ENCODE peak calls at places on chromosomes 16 and 17, in eight cellular contexts. T is adrenal gland, A is A549, K is body of pancreas, C is prostate gland, F is transverse colon, H is IMR-90, R is stomach. P is an unnamed sample.
A peak's percentile ranks its signal among the peaks of the same experiment; 100 is the strongest.

GRCh38 chr17:19024101-19025078 is 19.8 kb upstream of the FAM83G start:
- DNase-seq in R (no peak), H (peak; percentile 26), C (no peak), T (no peak), K (no peak), A (peak; percentile 49), F (no peak), P (peak; percentile 42)

GRCh38 chr16:2483160-2483559 is 8.2 kb downstream of the TBC1D24 start:
- DNase-seq in K (no peak), H (peak; percentile 27), T (no peak), R (no peak), C (no peak), F (no peak), A (no peak), P (no peak)

GRCh38 chr17:6325741-6326140 is 109.2 kb downstream of the AIPL1 start:
- DNase-seq in F (no peak), H (no peak), R (no peak), A (no peak), C (no peak), T (no peak), K (no peak), P (no peak)

GRCh38 chr17:66952031-66952524 is 12.4 kb upstream of the CACNG4 start:
- DNase-seq in T (peak; percentile 49), R (peak; percentile 71), K (peak; percentile 30), A (peak; percentile 92), H (peak; percentile 97), F (peak; percentile 66), C (peak; percentile 95), P (peak; percentile 94)

GRCh38 chr17:32634167-32634566 is 147.4 kb downstream of the CDK5R1 start:
- DNase-seq in K (no peak), H (no peak), A (no peak), C (no peak), T (no peak), R (no peak), F (no peak), P (no peak)

GRCh38 chr17:31373150-31374082 is 18.1 kb upstream of the RAB11FIP4 start:
- DNase-seq in T (no peak), C (peak; percentile 30), H (peak; percentile 71), A (peak; percentile 72), F (no peak), K (peak; percentile 30), R (no peak), P (no peak)

GRCh38 chr17:58136669-58137279 is 11.4 kb upstream of the OR4D1 start:
- DNase-seq in T (no peak), H (no peak), A (peak; percentile 53), K (no peak), C (no peak), F (no peak), R (no peak), P (no peak)

GRCh38 chr17:44921122-44921882 is 6.0 kb upstream of the GFAP start:
- DNase-seq in T (peak; percentile 8), R (no peak), A (no peak), F (no peak), C (no peak), K (peak; percentile 31), H (no peak), P (no peak)

GRCh38 chr17:66978514-66979061 is 14.1 kb downstream of the CACNG4 start:
- DNase-seq in H (no peak), C (no peak), F (no peak), K (no peak), R (no peak), A (no peak), T (peak; percentile 90), P (no peak)

GRCh38 chr17:57684711-57685498 is 60.2 kb downstream of the CCDC182 start:
- DNase-seq in R (no peak), A (no peak), F (no peak), K (no peak), C (no peak), H (no peak), T (no peak), P (no peak)

GRCh38 chr17:30230596-30231125 is 4.8 kb downstream of the SLC6A4 start:
- DNase-seq in R (no peak), F (no peak), T (no peak), C (no peak), A (no peak), H (peak; percentile 27), K (no peak), P (no peak)

GRCh38 chr16:10078541-10078949 is 103.7 kb downstream of the GRIN2A start:
- DNase-seq in T (no peak), R (no peak), K (no peak), F (no peak), C (no peak), A (no peak), H (no peak), P (no peak)

GRCh38 chr17:22300731-22301352 is 608.5 kb downstream of the KCNJ18 start:
- DNase-seq in T (no peak), H (no peak), F (no peak), C (no peak), K (no peak), A (no peak), R (no peak), P (no peak)

GRCh38 chr17:64118452-64118979 is 11.4 kb downstream of the ERN1 start:
- DNase-seq in R (peak; percentile 77), C (peak; percentile 16), T (peak; percentile 90), K (peak; percentile 72), A (no peak), H (no peak), F (peak; percentile 32), P (no peak)

GRCh38 chr17:73462830-73463229 is 151.0 kb upstream of the CDC42EP4 start:
- DNase-seq in K (no peak), C (no peak), T (no peak), H (no peak), A (no peak), R (no peak), F (no peak), P (no peak)

GRCh38 chr16:88811850-88812736 is at the start of gene APRT:
- DNase-seq in F (peak; percentile 97), H (peak; percentile 95), R (peak; percentile 96), T (peak; percentile 96), K (peak; percentile 94), C (peak; percentile 90), A (peak; percentile 95), P (peak; percentile 88)

GRCh38 chr16:17365591-17366298 is 105.0 kb downstream of the XYLT1 start:
- DNase-seq in F (no peak), R (no peak), C (no peak), H (no peak), A (no peak), T (no peak), K (no peak), P (no peak)

GRCh38 chr17:4019400-4019799 is 55.2 kb upstream of the ATP2A3 start:
- DNase-seq in A (no peak), K (peak; percentile 38), F (no peak), C (no peak), T (no peak), R (no peak), H (no peak), P (no peak)

GRCh38 chr17:20291853-20292252 is 175.5 kb downstream of the LGALS9B start:
- DNase-seq in K (no peak), C (no peak), R (no peak), F (no peak), A (no peak), H (peak; percentile 39), T (no peak), P (no peak)

GRCh38 chr16:67277999-67278772 is 1.1 kb upstream of the PLEKHG4 start:
- DNase-seq in H (peak; percentile 90), R (no peak), A (no peak), K (peak; percentile 36), C (no peak), F (no peak), T (peak; percentile 80), P (peak; percentile 81)

GRCh38 chr17:3635474-3636153 is 436 bp downstream of the SHPK start:
- DNase-seq in F (peak; percentile 61), H (no peak), K (peak; percentile 13), A (no peak), T (no peak), R (no peak), C (no peak), P (no peak)

GRCh38 chr17:7295230-7296180 is 1.1 kb upstream of the YBX2 start:
- DNase-seq in F (no peak), R (no peak), K (no peak), C (no peak), T (no peak), A (no peak), H (no peak), P (no peak)

DNA sequence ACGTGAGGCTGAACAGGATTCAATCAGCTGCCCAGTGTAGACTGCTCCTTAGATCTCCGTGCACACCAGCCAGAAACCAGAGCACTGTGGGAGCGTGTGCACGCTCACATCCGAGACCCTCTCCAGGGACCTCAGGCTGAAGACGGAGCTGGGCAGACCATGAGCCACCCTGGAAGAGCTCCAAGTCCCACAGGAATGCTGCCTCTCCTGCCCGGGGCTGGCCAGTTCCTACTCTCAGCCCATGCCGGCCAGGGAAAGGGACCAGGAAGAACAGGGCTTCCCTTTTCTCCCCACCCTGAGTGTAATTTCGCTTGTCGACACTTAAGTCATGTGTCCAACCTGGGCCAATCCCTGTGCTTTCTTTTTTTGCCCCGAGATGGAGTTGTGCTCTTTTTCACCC is 6.9 kb downstream of the ALYREF start:
- DNase-seq in A (no peak), C (no peak), T (no peak), H (no peak), R (no peak), F (no peak), K (no peak), P (no peak)
- TF ChIP-seq POLR2A in A (no peak), C (no peak), T (no peak), H (no peak), R (no peak), F (no peak), K (no peak), P (no peak)

GRCh38 chr17:76726766-76727718 is at the start of gene METTL23:
- DNase-seq in R (peak; percentile 88), C (peak; percentile 79), A (peak; percentile 81), F (peak; percentile 90), K (peak; percentile 87), T (peak; percentile 88), H (peak; percentile 77), P (no peak)
- TF ChIP-seq POLR2A in R (no peak), C (no peak), A (peak; percentile 74), F (no peak), K (no peak), T (no peak), H (peak; percentile 93), P (peak; percentile 75)

DNA sequence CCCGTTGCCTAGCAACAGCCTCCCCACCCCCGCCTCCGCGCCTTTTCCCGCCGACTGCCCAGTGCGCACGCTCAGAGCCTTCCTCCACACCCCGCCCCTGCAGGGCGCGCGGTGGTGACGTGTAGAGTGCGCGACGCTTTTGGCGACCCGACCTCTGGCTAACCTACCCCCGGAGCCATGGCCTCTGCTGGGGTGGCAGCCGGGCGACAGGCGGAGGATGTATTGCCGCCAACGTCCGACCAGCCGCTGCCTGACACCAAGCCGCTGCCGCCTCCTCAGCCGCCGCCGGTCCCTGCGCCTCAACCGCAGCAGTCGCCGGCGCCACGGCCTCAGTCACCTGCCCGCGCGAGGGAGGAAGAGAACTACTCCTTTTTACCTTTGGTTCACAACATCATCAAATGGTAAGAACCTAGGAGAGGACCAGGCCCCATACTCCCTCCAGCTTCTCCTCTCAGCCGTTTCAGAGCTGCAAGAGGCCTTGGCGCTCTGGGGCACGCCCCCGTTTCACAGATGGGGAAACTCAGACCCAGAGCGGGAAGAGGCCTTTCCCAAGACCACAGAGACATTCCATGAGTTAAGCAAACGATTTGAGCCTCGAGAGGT is at the start of gene MED9:
- DNase-seq in K (peak; percentile 92), C (peak; percentile 88), A (peak; percentile 95), T (peak; percentile 92), R (peak; percentile 94), F (peak; percentile 96), H (peak; percentile 85), P (peak; percentile 94)
- TF ChIP-seq POLR2A in K (peak; percentile 75), C (peak; percentile 54), A (peak; percentile 69), T (peak; percentile 55), R (no peak), F (peak; percentile 84), H (peak; percentile 49), P (peak; percentile 63)

GRCh38 chr17:59620518-59621259 is 994 bp downstream of the CLTC start:
- DNase-seq in R (peak; percentile 49), T (peak; percentile 54), H (no peak), K (peak; percentile 66), A (peak; percentile 60), F (peak; percentile 49), C (peak; percentile 27), P (peak; percentile 39)
- TF ChIP-seq POLR2A in R (no peak), T (no peak), H (no peak), K (peak; percentile 62), A (no peak), F (no peak), C (no peak), P (no peak)